ENCODE peak calls at places on chromosomes 6 and 20, in nine cellular contexts. A, K, G, O, Q, V, J, P and B are unnamed samples.

GRCh38 chr20:44295995-44296394 is 15.0 kb downstream of the FITM2 start:
- DNase-seq in J (no peak), Q (no peak), G (no peak), V (no peak), A (no peak), P (no peak), K (no peak), O (no peak), B (no peak)

GRCh38 chr6:91482498-91482897 is 895.6 kb upstream of the MAP3K7 start:
- DNase-seq in G (no peak), P (no peak), A (no peak), J (no peak), Q (no peak), O (no peak), V (no peak), K (no peak), B (no peak)

GRCh38 chr6:150622941-150623874 is 23.5 kb downstream of the PLEKHG1 start:
- DNase-seq in V (no peak), P (no peak), Q (no peak), A (no peak), G (no peak), O (no peak), K (no peak), J (no peak), B (peak)

GRCh38 chr6:12369781-12370262 is 79.7 kb downstream of the EDN1 start:
- DNase-seq in K (no peak), Q (no peak), A (no peak), P (no peak), O (no peak), G (no peak), J (no peak), V (no peak), B (no peak)

GRCh38 chr6:132369526-132369925 is 31.7 kb downstream of the MOXD1 start:
- DNase-seq in Q (no peak), A (no peak), O (no peak), V (no peak), G (no peak), K (no peak), J (peak), P (peak), B (no peak)

GRCh38 chr6:163137504-163137903 is 277.0 kb upstream of the QKI start:
- DNase-seq in P (no peak), Q (no peak), K (no peak), G (no peak), O (no peak), J (no peak), V (no peak), A (no peak), B (no peak)

GRCh38 chr20:37353285-37353849 is 7.4 kb downstream of the SRC start:
- DNase-seq in P (no peak), A (no peak), V (no peak), J (no peak), O (no peak), K (no peak), Q (no peak), G (no peak), B (no peak)

GRCh38 chr20:1087311-1087710 is 31.1 kb upstream of the PSMF1 start:
- DNase-seq in K (no peak), A (no peak), V (no peak), G (no peak), P (no peak), J (no peak), O (no peak), Q (no peak), B (no peak)

GRCh38 chr6:156957931-156958547 is 180.9 kb downstream of the ARID1B start:
- DNase-seq in P (no peak), K (no peak), A (no peak), J (no peak), O (no peak), V (no peak), Q (no peak), G (no peak), B (no peak)

GRCh38 chr6:111175135-111175534 is 87.8 kb downstream of the SLC16A10 start:
- DNase-seq in Q (no peak), V (no peak), K (no peak), A (no peak), J (no peak), O (no peak), P (no peak), G (no peak), B (no peak)

GRCh38 chr6:107448776-107449175 is 10.6 kb downstream of the PDSS2 start:
- DNase-seq in Q (no peak), J (no peak), P (no peak), V (no peak), K (no peak), G (no peak), A (no peak), O (no peak), B (no peak)

GRCh38 chr20:11207749-11208502 is 534.1 kb upstream of the JAG1 start:
- DNase-seq in P (peak), Q (no peak), A (no peak), K (no peak), J (peak), V (no peak), G (no peak), O (no peak), B (no peak)

GRCh38 chr6:7129784-7130569 is 22.2 kb downstream of the RREB1 start:
- DNase-seq in Q (no peak), K (no peak), J (no peak), O (no peak), A (no peak), V (no peak), G (no peak), P (peak), B (no peak)

GRCh38 chr20:49043000-49043399 is 3.1 kb upstream of the CSE1L start:
- DNase-seq in K (no peak), V (no peak), O (no peak), P (no peak), Q (no peak), G (no peak), A (no peak), J (no peak), B (no peak)

GRCh38 chr6:134105903-134106302 is 53.5 kb upstream of the SLC2A12 start:
- DNase-seq in Q (no peak), K (no peak), G (no peak), V (no peak), J (no peak), P (no peak), A (no peak), O (no peak), B (no peak)

GRCh38 chr6:20312581-20312980 is 89.1 kb upstream of the E2F3 start:
- DNase-seq in V (no peak), O (no peak), A (no peak), P (no peak), Q (no peak), G (no peak), J (no peak), K (no peak), B (no peak)

GRCh38 chr6:125867483-125867935 is 76.7 kb downstream of the NCOA7 start:
- DNase-seq in O (no peak), G (no peak), J (no peak), Q (no peak), K (no peak), P (peak), A (no peak), V (no peak), B (no peak)